ENCODE peak calls at places on chromosomes 3 and 15, in eight cellular contexts. I, V, W, X, M, S, O and Z are unnamed samples.

GRCh38 chr15:44598892-44599291 is 61.9 kb downstream of the EIF3J start:
- DNase-seq in S (no peak), M (no peak), O (peak), V (no peak), I (no peak), X (no peak), W (no peak), Z (no peak)

GRCh38 chr15:87349181-87349580 is 907.4 kb downstream of the NTRK3 start:
- DNase-seq in V (peak), O (no peak), W (no peak), I (no peak), M (no peak), X (peak), S (no peak), Z (no peak)

GRCh38 chr3:42229942-42230688 is 35.9 kb downstream of the CCK start:
- DNase-seq in S (no peak), O (peak), X (peak), I (no peak), V (peak), W (peak), M (no peak), Z (no peak)

GRCh38 chr3:177714945-177715344 is 517.7 kb upstream of the TBL1XR1 start:
- DNase-seq in O (no peak), M (no peak), X (no peak), V (no peak), I (no peak), S (no peak), W (no peak), Z (peak)

GRCh38 chr3:69283496-69283895 is 102.4 kb downstream of the FRMD4B start:
- DNase-seq in V (no peak), X (no peak), S (no peak), M (no peak), W (no peak), O (no peak), I (no peak), Z (no peak)

GRCh38 chr15:67762610-67763368 is 62.5 kb upstream of the SKOR1 start:
- DNase-seq in V (peak), O (peak), I (peak), W (peak), X (no peak), M (peak), S (peak), Z (no peak)

GRCh38 chr3:183301937-183302580 is 49.0 kb downstream of the B3GNT5 start:
- DNase-seq in V (no peak), I (no peak), X (no peak), W (no peak), M (no peak), O (peak), S (no peak), Z (no peak)

GRCh38 chr3:53996153-53996861 is 104.6 kb upstream of the SELENOK start:
- DNase-seq in M (no peak), X (peak), O (no peak), I (no peak), V (no peak), S (no peak), W (peak), Z (peak)

GRCh38 chr3:195258449-195259145 is 12.4 kb downstream of the XXYLT1 start:
- DNase-seq in V (no peak), O (no peak), X (no peak), W (peak), S (peak), I (no peak), M (no peak), Z (no peak)

GRCh38 chr3:107574650-107575049 is 51.9 kb downstream of the BBX start:
- DNase-seq in S (no peak), I (no peak), X (peak), W (peak), M (no peak), O (peak), V (peak), Z (peak)

GRCh38 chr3:69324362-69325025 is 61.4 kb downstream of the FRMD4B start:
- DNase-seq in X (peak), V (peak), W (peak), I (no peak), S (no peak), O (peak), M (no peak), Z (no peak)

GRCh38 chr3:192831111-192831644 is 86.5 kb downstream of the MB21D2 start:
- DNase-seq in S (no peak), V (no peak), M (no peak), O (peak), I (no peak), X (no peak), W (no peak), Z (peak)

GRCh38 chr3:86830566-86830965 is 160.4 kb downstream of the VGLL3 start:
- DNase-seq in S (no peak), W (no peak), X (no peak), O (peak), I (no peak), M (no peak), V (no peak), Z (no peak)

GRCh38 chr3:108608750-108609149 is 19.2 kb downstream of the DZIP3 start:
- DNase-seq in I (no peak), W (no peak), O (no peak), V (no peak), X (peak), S (no peak), M (no peak), Z (no peak)

GRCh38 chr15:55630921-55631320 is 42.8 kb upstream of the PYGO1 start:
- DNase-seq in X (no peak), V (no peak), O (no peak), W (no peak), M (no peak), I (no peak), S (no peak), Z (no peak)

GRCh38 chr15:91970142-91970541 is 116.6 kb downstream of the SLCO3A1 start:
- DNase-seq in S (no peak), M (no peak), V (no peak), X (no peak), I (no peak), W (peak), O (no peak), Z (no peak)

GRCh38 chr15:36527512-36528162 is 51.8 kb upstream of the CDIN1 start:
- DNase-seq in W (no peak), O (no peak), X (no peak), I (no peak), S (peak), V (no peak), M (no peak), Z (peak)

GRCh38 chr3:123469323-123469995 is 20.6 kb upstream of the ADCY5 start:
- DNase-seq in O (no peak), S (no peak), I (no peak), V (no peak), M (no peak), X (no peak), W (no peak), Z (no peak)

GRCh38 chr15:66997212-66997611 is 68.2 kb upstream of the SMAD3 start:
- DNase-seq in O (peak), M (no peak), S (no peak), I (no peak), X (no peak), V (no peak), W (no peak), Z (peak)

GRCh38 chr15:29056839-29057450 is 171.2 kb downstream of the APBA2 start:
- DNase-seq in M (no peak), O (no peak), V (no peak), I (no peak), X (peak), S (no peak), W (no peak), Z (no peak)

GRCh38 chr3:194095464-194095863 is 40.5 kb upstream of the HES1 start:
- DNase-seq in O (no peak), I (no peak), M (no peak), X (no peak), V (no peak), W (peak), S (peak), Z (no peak)

GRCh38 chr15:43256341-43256740 is 10.4 kb downstream of the TGM5 start:
- DNase-seq in I (no peak), S (no peak), V (no peak), M (no peak), X (no peak), W (no peak), O (no peak), Z (no peak)

GRCh38 chr15:74131618-74132191 is 1.3 kb downstream of the ISLR2 start:
- DNase-seq in O (no peak), X (no peak), S (no peak), W (no peak), I (no peak), V (no peak), M (no peak), Z (no peak)

GRCh38 chr3:181974198-181974597 is 262.5 kb downstream of the SOX2 start:
- DNase-seq in M (no peak), I (no peak), X (no peak), W (no peak), O (no peak), V (no peak), S (no peak), Z (peak)

GRCh38 chr15:88621789-88622604 is 857 bp downstream of the AEN start:
- DNase-seq in V (peak), X (no peak), W (peak), S (no peak), O (peak), M (no peak), I (peak), Z (no peak)

GRCh38 chr3:160870327-160870726 is 114.3 kb downstream of the PPM1L start:
- DNase-seq in V (no peak), W (no peak), O (no peak), X (no peak), I (no peak), M (no peak), S (no peak), Z (no peak)

GRCh38 chr3:197547618-197548017 is 8.2 kb downstream of the BDH1 start:
- DNase-seq in O (no peak), I (no peak), S (no peak), V (no peak), W (no peak), X (peak), M (no peak), Z (peak)

GRCh38 chr15:63492541-63493077 is 11.8 kb upstream of the USP3 start:
- DNase-seq in I (no peak), S (no peak), M (no peak), W (no peak), X (no peak), O (peak), V (no peak), Z (peak)

GRCh38 chr15:45583731-45584639 is 3.2 kb upstream of the BLOC1S6 start:
- DNase-seq in X (peak), V (no peak), W (no peak), M (no peak), I (no peak), S (no peak), O (no peak), Z (no peak)

GRCh38 chr3:81516042-81516441 is 245.4 kb downstream of the GBE1 start:
- DNase-seq in S (no peak), M (no peak), X (no peak), V (no peak), W (no peak), I (no peak), O (no peak), Z (no peak)

GRCh38 chr3:117645561-117646242 is 936.1 kb downstream of the TUSC7 start:
- DNase-seq in O (peak), X (no peak), I (no peak), S (no peak), W (no peak), M (no peak), V (no peak), Z (no peak)